ENCODE peak calls at places on chromosomes 3 and 15, in seven cellular contexts. N, J, D, L, S, U and Z are unnamed samples.

GRCh38 chr15:68252925-68253534 is 23.5 kb upstream of the CLN6 start:
- DNase-seq in N (no peak), J (peak), D (peak), L (peak), S (peak), U (peak), Z (peak)

GRCh38 chr15:71295242-71296031 is 180.2 kb downstream of the THSD4 start:
- DNase-seq in N (no peak), J (peak), D (no peak), L (no peak), S (peak), U (peak), Z (peak)

GRCh38 chr3:28994161-28994905 is 286.5 kb upstream of the RBMS3 start:
- DNase-seq in N (no peak), J (no peak), D (no peak), L (no peak), S (no peak), U (no peak), Z (no peak)

GRCh38 chr15:45892182-45892581 is 257.4 kb downstream of the SQOR start:
- DNase-seq in N (no peak), J (no peak), D (no peak), L (no peak), S (no peak), U (peak), Z (no peak)

GRCh38 chr3:123406598-123406997 is 42.3 kb downstream of the ADCY5 start:
- DNase-seq in N (peak), J (no peak), D (no peak), L (peak), S (peak), U (no peak), Z (no peak)

GRCh38 chr15:41892621-41893421 is 1.0 kb downstream of the SPTBN5 start:
- DNase-seq in N (peak), J (no peak), D (no peak), L (peak), S (peak), U (no peak), Z (no peak)

GRCh38 chr3:80010021-80010420 is 242.2 kb upstream of the ROBO1 start:
- DNase-seq in N (no peak), J (no peak), D (no peak), L (no peak), S (no peak), U (no peak), Z (no peak)

GRCh38 chr15:35151782-35152181 is 66.7 kb upstream of the NANOGP8 start:
- DNase-seq in N (no peak), J (no peak), D (no peak), L (no peak), S (no peak), U (no peak), Z (no peak)

GRCh38 chr3:47394140-47394855 is 13.5 kb downstream of the PTPN23 start:
- DNase-seq in N (no peak), J (no peak), D (no peak), L (no peak), S (peak), U (peak), Z (no peak)
- TF ChIP-seq CTCF in N (no peak), J (no peak), D (no peak), L (no peak), S (no peak), U (no peak), Z (no peak)

GRCh38 chr3:65854606-65855304 is 184.0 kb downstream of the MAGI1 start:
- DNase-seq in N (no peak), J (no peak), D (peak), L (no peak), S (no peak), U (no peak), Z (no peak)
- H3K4me3 ChIP-seq in N (no peak), J (no peak), D (no peak), L (no peak), S (no peak), U (no peak), Z (no peak)

GRCh38 chr15:91142097-91142744 is 42.2 kb downstream of the SV2B start:
- DNase-seq in N (no peak), J (no peak), D (no peak), L (no peak), S (no peak), U (peak), Z (no peak)
- TF ChIP-seq CTCF in N (peak), J (peak), D (peak), L (no peak), S (no peak), U (peak), Z (peak)

DNA sequence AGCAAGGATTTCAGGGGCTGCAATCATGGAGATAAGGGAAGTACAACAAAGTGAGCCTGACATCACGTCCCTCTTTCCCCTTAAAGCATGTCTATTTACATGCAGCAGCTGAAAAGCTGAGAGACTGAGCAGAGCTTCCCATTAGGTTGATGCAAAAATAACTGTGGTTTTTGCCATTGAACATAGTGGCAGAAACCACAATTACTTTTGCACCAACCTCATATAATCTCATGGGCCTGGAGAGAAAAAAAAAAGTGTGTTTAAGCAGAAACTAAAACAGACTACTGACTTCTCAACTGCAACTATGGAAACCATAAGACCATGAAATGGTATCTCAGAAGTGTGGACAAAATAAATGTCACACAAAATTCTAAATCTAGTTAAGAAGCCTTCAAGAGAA is 48.2 kb downstream of the CCDC12 start:
- DNase-seq in N (no peak), J (no peak), D (peak), L (no peak), S (no peak), U (no peak), Z (no peak)
- H3K4me3 ChIP-seq in N (no peak), J (no peak), D (no peak), L (no peak), S (no peak), U (no peak), Z (no peak)

GRCh38 chr3:9786209-9786739 is 6.0 kb downstream of the TADA3 start:
- DNase-seq in N (no peak), J (no peak), D (no peak), L (no peak), S (no peak), U (no peak), Z (no peak)

GRCh38 chr3:9785602-9786001 is 6.7 kb downstream of the TADA3 start:
- DNase-seq in N (no peak), J (no peak), D (no peak), L (no peak), S (no peak), U (no peak), Z (no peak)

GRCh38 chr3:9787714-9788113 is 4.6 kb downstream of the TADA3 start:
- DNase-seq in N (no peak), J (no peak), D (no peak), L (no peak), S (no peak), U (no peak), Z (no peak)

GRCh38 chr3:9784876-9785443 is 7.3 kb downstream of the TADA3 start:
- DNase-seq in N (no peak), J (no peak), D (no peak), L (no peak), S (no peak), U (peak), Z (no peak)

DNA sequence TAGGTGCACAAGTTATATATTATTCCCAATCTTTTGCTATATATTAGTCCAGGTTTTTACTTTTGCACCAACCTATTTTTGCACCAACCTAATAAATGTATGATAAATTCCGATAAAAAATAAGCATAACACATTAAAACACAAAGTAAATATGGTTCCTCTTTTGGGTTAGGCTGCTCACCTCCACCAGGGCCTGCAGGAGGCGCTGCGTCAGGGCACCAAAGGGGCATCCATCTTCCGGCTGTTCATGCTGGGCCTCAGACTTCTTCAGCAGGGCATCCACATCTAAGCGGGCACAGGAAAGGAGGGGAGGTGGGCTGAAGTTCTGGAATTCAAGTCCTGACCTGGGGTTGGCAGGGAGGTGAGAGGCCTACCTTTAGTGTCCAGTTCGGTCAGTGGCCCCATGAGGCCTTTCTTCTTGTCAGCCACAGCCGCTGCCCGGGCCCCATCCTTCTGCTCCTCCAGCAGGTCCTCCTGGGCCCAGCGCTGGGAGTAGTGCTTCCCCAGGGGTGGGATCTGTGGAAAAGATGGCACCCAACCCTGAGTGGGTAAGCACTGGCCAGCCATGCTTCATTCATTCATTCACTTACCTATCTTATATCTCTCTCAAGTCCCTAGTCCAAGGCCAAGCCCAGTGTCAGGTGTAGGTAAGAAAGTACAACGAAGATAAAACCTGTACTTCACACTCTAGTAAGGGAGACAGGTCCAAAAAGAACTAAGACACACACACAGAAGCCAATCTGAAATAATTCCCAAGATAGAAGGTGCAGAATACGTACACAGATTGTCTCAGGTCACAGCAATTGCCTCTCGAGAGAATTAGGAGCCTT is 5.2 kb downstream of the TADA3 start:
- DNase-seq in N (no peak), J (no peak), D (no peak), L (no peak), S (no peak), U (no peak), Z (no peak)
- TF ChIP-seq CTCF in N (peak), J (peak), D (peak), L (no peak), S (peak), U (peak), Z (peak)

GRCh38 chr3:129197341-129197740 is 13.6 kb upstream of the CNBP start:
- DNase-seq in N (no peak), J (no peak), D (no peak), L (no peak), S (no peak), U (no peak), Z (no peak)

GRCh38 chr3:129199366-129199765 is 15.7 kb upstream of the CNBP start:
- DNase-seq in N (no peak), J (no peak), D (no peak), L (no peak), S (no peak), U (no peak), Z (no peak)

GRCh38 chr3:129196601-129197000 is 12.9 kb upstream of the CNBP start:
- DNase-seq in N (no peak), J (no peak), D (no peak), L (no peak), S (no peak), U (no peak), Z (no peak)

DNA sequence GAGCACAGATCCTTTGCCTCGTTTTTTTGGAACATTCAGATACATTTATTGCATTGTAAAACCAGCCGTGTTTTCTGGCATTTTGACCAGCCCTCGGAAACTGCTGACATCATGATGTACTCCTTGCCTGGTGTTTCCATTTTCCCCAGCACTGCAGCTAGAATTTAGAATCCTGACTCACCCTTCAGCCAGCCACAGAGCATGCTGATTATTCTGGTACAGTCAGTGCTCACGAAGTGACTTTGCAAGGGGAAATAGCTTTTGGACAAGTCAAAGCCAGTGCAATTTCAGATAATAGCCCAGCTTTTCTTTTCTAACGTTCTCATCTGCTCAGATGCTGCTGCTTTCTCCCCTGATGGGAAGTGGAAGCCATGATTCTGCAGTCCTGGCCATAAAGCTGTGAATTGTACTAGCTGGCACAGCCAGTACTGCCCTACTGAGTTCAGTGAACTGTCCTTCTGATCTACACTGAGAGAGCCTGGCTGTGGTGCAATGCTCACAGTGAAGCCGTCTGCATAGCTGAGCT is 12.1 kb upstream of the CNBP start:
- DNase-seq in N (no peak), J (peak), D (no peak), L (no peak), S (peak), U (peak), Z (peak)
- H3K4me3 ChIP-seq in N (peak), J (peak), D (no peak), L (no peak), S (peak), U (peak), Z (peak)